ENCODE peak calls at places on chromosome 4, in nine cellular contexts. N, T, F, Y, E, L, C, B and A are unnamed samples. For H3K4me1, the result is how much of the 10 kb centered on the place peaks cover.

GRCh38 chr4:15906024-15906443 is 32.5 kb downstream of the FGFBP1 start:
- DNase-seq in N (peak), T (peak), F (no peak), Y (no peak), E (no peak), L (peak), C (no peak), B (peak), A (peak)

GRCh38 chr4:13907255-13907751 is 279.8 kb upstream of the BOD1L1 start:
- DNase-seq in N (peak), T (no peak), F (no peak), Y (no peak), E (no peak), L (no peak), C (peak), B (no peak), A (no peak)

GRCh38 chr4:159549092-159549491 is 446.2 kb downstream of the RAPGEF2 start:
- DNase-seq in N (peak), T (no peak), F (no peak), Y (no peak), E (no peak), L (no peak), C (peak), B (no peak), A (no peak)

GRCh38 chr4:93203708-93204107 is 624.8 kb upstream of the ATOH1 start:
- DNase-seq in N (no peak), T (no peak), F (no peak), Y (peak), E (no peak), L (no peak), C (peak), B (no peak), A (no peak)

GRCh38 chr4:185005209-185005819 is 13.0 kb upstream of the HELT start:
- DNase-seq in N (peak), T (peak), F (peak), Y (peak), E (peak), L (peak), C (peak), B (peak), A (peak)

GRCh38 chr4:157664726-157665125 is 444.2 kb downstream of the GRIA2 start:
- DNase-seq in N (peak), T (no peak), F (no peak), Y (no peak), E (no peak), L (no peak), C (peak), B (no peak), A (no peak)

GRCh38 chr4:857461-857860 is 31.5 kb upstream of the CPLX1 start:
- DNase-seq in N (no peak), T (peak), F (no peak), Y (no peak), E (no peak), L (peak), C (no peak), B (no peak), A (peak)

GRCh38 chr4:122548452-122548851 is 72.4 kb downstream of the IL21 start:
- DNase-seq in N (no peak), T (no peak), F (no peak), Y (no peak), E (no peak), L (no peak), C (peak), B (no peak), A (no peak)

GRCh38 chr4:187995322-187996207 is at the start of gene ZFP42:
- DNase-seq in N (no peak), T (peak), F (no peak), Y (no peak), E (no peak), L (no peak), C (no peak), B (no peak), A (no peak)

GRCh38 chr4:2441393-2442174 is 22.8 kb downstream of the CFAP99 start:
- DNase-seq in N (peak), T (peak), F (no peak), Y (peak), E (no peak), L (peak), C (peak), B (peak), A (peak)

GRCh38 chr4:656651-657337 is 17.3 kb downstream of the ATP5ME start:
- DNase-seq in N (no peak), T (peak), F (no peak), Y (no peak), E (no peak), L (peak), C (no peak), B (no peak), A (peak)

GRCh38 chr4:168613869-168614268 is 117.0 kb downstream of the PALLD start:
- DNase-seq in N (no peak), T (no peak), F (no peak), Y (no peak), E (no peak), L (no peak), C (no peak), B (no peak), A (no peak)
- H3K4me1 ChIP-seq in N (under half), T (under half), F (under half), Y (under half), E (under half), L (under half), C (under half), B (half or more), A (under half)

GRCh38 chr4:4721636-4722035 is 137.8 kb upstream of the MSX1 start:
- DNase-seq in N (no peak), T (no peak), F (no peak), Y (no peak), E (no peak), L (no peak), C (no peak), B (no peak), A (no peak)

GRCh38 chr4:4720671-4721070 is 138.8 kb upstream of the MSX1 start:
- DNase-seq in N (no peak), T (no peak), F (no peak), Y (no peak), E (no peak), L (no peak), C (no peak), B (no peak), A (no peak)

GRCh38 chr4:4730214-4730613 is 129.3 kb upstream of the MSX1 start:
- DNase-seq in N (no peak), T (no peak), F (no peak), Y (no peak), E (no peak), L (no peak), C (no peak), B (no peak), A (no peak)

GRCh38 chr4:4727536-4727935 is 131.9 kb upstream of the MSX1 start:
- DNase-seq in N (no peak), T (no peak), F (no peak), Y (no peak), E (no peak), L (no peak), C (no peak), B (no peak), A (no peak)

DNA sequence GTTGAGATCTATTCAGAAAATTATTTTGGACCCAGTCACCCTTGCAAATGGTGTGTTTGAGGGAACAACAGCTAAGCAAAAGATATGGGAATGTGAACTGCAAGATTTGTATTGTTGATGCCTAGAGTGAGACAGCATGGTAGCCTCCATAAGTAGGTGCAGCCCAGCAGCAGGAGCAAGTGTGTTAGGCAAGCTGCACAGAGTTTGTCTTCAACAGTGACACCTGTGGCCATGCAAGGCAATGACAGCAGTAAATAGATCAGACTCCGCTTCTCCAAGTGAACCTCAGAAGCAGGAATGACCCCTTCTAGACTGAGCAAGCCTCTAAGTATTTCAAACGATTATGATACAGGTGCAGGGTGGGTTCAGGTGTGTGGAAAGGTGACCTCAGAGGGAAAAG is 133.4 kb upstream of the MSX1 start:
- DNase-seq in N (no peak), T (no peak), F (no peak), Y (no peak), E (no peak), L (no peak), C (no peak), B (no peak), A (no peak)
- TF ChIP-seq CTCF in N (peak), T (no peak), F (no peak), Y (peak), E (no peak), L (no peak), C (no peak), B (no peak), A (no peak)

GRCh38 chr4:101791189-101791572 is 651 bp downstream of the BANK1 start:
- DNase-seq in N (peak), T (no peak), F (no peak), Y (no peak), E (no peak), L (no peak), C (no peak), B (no peak), A (no peak)
- H3K4me3 ChIP-seq in N (peak), T (peak), F (peak), Y (peak), E (peak), L (no peak), C (no peak), B (peak), A (peak)

GRCh38 chr4:3487861-3488260 is 24.8 kb downstream of the DOK7 start:
- DNase-seq in N (no peak), T (no peak), F (no peak), Y (no peak), E (no peak), L (no peak), C (no peak), B (no peak), A (no peak)
- H3K4me1 ChIP-seq in N (under half), T (under half), F (under half), Y (under half), E (under half), L (under half), C (under half), B (under half), A (under half)

GRCh38 chr4:98771959-98772619 is 113.7 kb upstream of the TSPAN5 start:
- DNase-seq in N (no peak), T (no peak), F (no peak), Y (no peak), E (no peak), L (no peak), C (no peak), B (no peak), A (no peak)
- TF ChIP-seq CTCF in N (no peak), T (no peak), F (no peak), Y (no peak), E (no peak), L (no peak), C (no peak), B (no peak), A (no peak)